ENCODE peak calls at places on chromosomes 16 and 17, in five cellular contexts. Y, M, O, Z and I are unnamed samples.

GRCh38 chr17:46772013-46772878 is 46.2 kb downstream of the WNT3 start:
- DNase-seq in Y (no peak), Z (peak), M (peak), O (peak), I (no peak)

GRCh38 chr17:59254742-59255141 is 34.4 kb downstream of the GDPD1 start:
- DNase-seq in Z (no peak), Y (no peak), M (no peak), O (no peak), I (no peak)

GRCh38 chr17:18115517-18115916 is 7.0 kb downstream of the MYO15A start:
- DNase-seq in O (no peak), Y (no peak), M (no peak), Z (no peak), I (no peak)

GRCh38 chr17:58806046-58806445 is 50.4 kb downstream of the PPM1E start:
- DNase-seq in O (no peak), Y (no peak), Z (no peak), M (no peak), I (no peak)

GRCh38 chr17:40872416-40872815 is 5.4 kb upstream of the KRT12 start:
- DNase-seq in Z (no peak), M (no peak), Y (no peak), O (no peak), I (no peak)

GRCh38 chr17:78046923-78047322 is 81.6 kb downstream of the TMC6 start:
- DNase-seq in Z (no peak), Y (no peak), O (no peak), M (no peak), I (no peak)

GRCh38 chr16:60299345-60299744 is 1565.2 kb upstream of the GOT2 start:
- DNase-seq in M (no peak), Y (no peak), O (no peak), Z (no peak), I (no peak)

GRCh38 chr17:20908373-20909273 is 134.2 kb downstream of the USP22 start:
- DNase-seq in Y (peak), O (peak), Z (peak), M (peak), I (peak)

GRCh38 chr17:80109066-80109618 is 7.8 kb downstream of the GAA start:
- DNase-seq in Z (no peak), M (no peak), Y (peak), O (no peak), I (no peak)

GRCh38 chr16:55628306-55628968 is 27.4 kb upstream of the SLC6A2 start:
- DNase-seq in Z (no peak), Y (no peak), O (no peak), M (no peak), I (no peak)

GRCh38 chr17:46159686-46160085 is 33.5 kb downstream of the KANSL1 start:
- DNase-seq in Y (no peak), M (no peak), O (peak), Z (no peak), I (no peak)

GRCh38 chr17:73634629-73635028 is 9.6 kb downstream of the SDK2 start:
- DNase-seq in O (no peak), Y (no peak), Z (no peak), M (no peak), I (no peak)

GRCh38 chr16:23952128-23953041 is 116.6 kb downstream of the PRKCB start:
- DNase-seq in Y (no peak), O (no peak), Z (no peak), M (no peak), I (peak)

GRCh38 chr16:68752602-68753001 is 15.5 kb downstream of the CDH1 start:
- DNase-seq in Y (no peak), O (no peak), M (no peak), Z (no peak), I (no peak)

GRCh38 chr17:82489117-82489516 is 30.4 kb upstream of the FOXK2 start:
- DNase-seq in O (peak), Y (peak), Z (no peak), M (peak), I (peak)

GRCh38 chr17:49528966-49529365 is 33.9 kb downstream of the NGFR start:
- DNase-seq in Z (no peak), M (no peak), Y (no peak), O (no peak), I (no peak)

GRCh38 chr17:6162216-6162615 is 92.0 kb downstream of the WSCD1 start:
- DNase-seq in O (no peak), Y (no peak), Z (no peak), M (no peak), I (no peak)

GRCh38 chr17:48595107-48595999 is 1.8 kb upstream of the HOXB5 start:
- DNase-seq in M (no peak), Z (no peak), Y (no peak), O (no peak), I (no peak)

GRCh38 chr17:79875511-79875910 is 36.3 kb upstream of the CBX4 start:
- DNase-seq in Z (no peak), O (no peak), M (no peak), Y (no peak), I (no peak)

GRCh38 chr17:78450696-78451344 is 72.4 kb downstream of the PGS1 start:
- DNase-seq in O (no peak), M (no peak), Z (no peak), Y (peak), I (no peak)

GRCh38 chr16:89764711-89765201 is 43.4 kb downstream of the ZNF276 start:
- DNase-seq in Y (no peak), O (no peak), Z (peak), M (no peak), I (no peak)

DNA sequence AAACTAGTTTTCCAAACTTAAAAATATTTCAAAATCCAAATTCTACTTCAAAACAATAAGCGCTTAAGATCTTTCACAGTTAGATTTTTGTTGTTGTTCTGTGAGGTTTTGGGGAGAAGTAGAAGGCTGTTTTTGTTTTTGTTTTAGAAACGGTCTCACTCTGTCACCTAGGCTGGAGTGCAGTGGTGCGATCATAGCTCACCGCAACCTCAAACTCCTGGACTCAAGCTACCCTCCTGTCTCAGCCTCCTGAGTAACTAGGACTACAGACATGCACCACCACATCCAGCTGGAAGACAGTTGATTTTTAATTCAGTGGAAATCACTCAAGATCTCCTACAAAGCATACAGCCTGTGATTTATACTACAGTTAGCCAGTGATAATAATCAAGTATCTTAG is 2.7 kb downstream of the SHCBP1 start:
- DNase-seq in Z (no peak), O (no peak), M (no peak), Y (no peak), I (no peak)
- H3K27ac ChIP-seq in Z (no peak), O (no peak), M (no peak), Y (no peak), I (no peak)

DNA sequence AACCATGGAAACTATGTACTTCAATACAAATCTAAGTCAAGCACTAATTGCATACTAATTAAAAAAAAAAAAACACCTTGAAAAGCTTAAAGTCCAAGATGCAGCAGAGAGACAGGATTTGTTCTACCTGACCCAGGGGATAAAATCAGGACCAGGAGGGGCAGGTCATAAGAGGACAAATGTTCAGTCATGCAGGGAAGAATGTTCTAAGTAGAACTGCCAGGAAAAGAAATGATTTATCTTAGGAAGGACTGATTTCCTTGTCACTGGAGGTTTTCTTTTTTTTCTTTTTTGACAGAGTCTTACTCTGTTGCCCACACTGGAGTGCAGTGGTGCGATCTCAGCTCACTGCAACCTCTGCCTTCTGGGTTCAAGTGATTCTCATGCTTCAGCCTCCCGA is 9.1 kb upstream of the GHDC start:
- DNase-seq in M (no peak), O (no peak), Z (no peak), Y (no peak), I (no peak)
- H3K27ac ChIP-seq in M (no peak), O (no peak), Z (no peak), Y (no peak), I (no peak)

GRCh38 chr16:70324998-70325765 is 21.5 kb upstream of the DDX19A start:
- DNase-seq in M (no peak), Y (no peak), Z (no peak), O (no peak), I (no peak)
- H3K27ac ChIP-seq in M (no peak), Y (no peak), Z (no peak), O (no peak), I (no peak)

GRCh38 chr17:14310584-14310983 is 9.7 kb downstream of the HS3ST3B1 start:
- DNase-seq in Y (no peak), M (peak), O (peak), Z (no peak), I (no peak)
- H3K27ac ChIP-seq in Y (no peak), M (no peak), O (peak), Z (no peak), I (no peak)

GRCh38 chr16:66434619-66435430 is 7.7 kb downstream of the BEAN1 start:
- DNase-seq in Z (no peak), M (no peak), Y (no peak), O (no peak), I (no peak)

GRCh38 chr16:66429290-66429962 is 2.3 kb downstream of the BEAN1 start:
- DNase-seq in Z (no peak), M (no peak), Y (no peak), O (no peak), I (no peak)

GRCh38 chr16:66430214-66430613 is 3.1 kb downstream of the BEAN1 start:
- DNase-seq in Y (no peak), M (no peak), O (no peak), Z (no peak), I (no peak)

GRCh38 chr16:66431760-66432159 is 4.7 kb downstream of the BEAN1 start:
- DNase-seq in Y (no peak), M (no peak), O (no peak), Z (no peak), I (no peak)

DNA sequence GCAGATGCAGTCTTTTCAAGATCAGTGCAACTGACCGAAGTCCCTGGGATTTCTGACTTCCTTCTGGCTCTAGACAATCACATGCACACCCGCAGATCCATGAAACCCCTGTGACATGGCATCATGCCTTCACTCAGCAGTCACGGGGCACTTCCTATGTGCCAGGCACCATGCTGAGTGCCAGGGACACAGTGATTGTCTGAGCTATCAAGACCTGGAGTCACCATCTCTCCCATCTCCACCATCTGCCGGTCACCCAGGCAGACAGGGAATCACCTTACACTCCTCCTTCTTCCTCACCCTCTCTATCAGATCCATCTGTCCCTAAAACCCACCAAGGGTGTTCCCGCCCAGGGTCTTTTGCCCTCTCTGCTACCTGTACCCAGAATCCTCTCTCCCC is 5.3 kb downstream of the BEAN1 start:
- DNase-seq in Z (no peak), Y (no peak), M (no peak), O (no peak), I (no peak)
- H3K27ac ChIP-seq in Z (no peak), Y (no peak), M (no peak), O (no peak), I (no peak)